ENCODE peak calls at places on chromosomes 7 and 10, in seven cellular contexts. One of them, this sample, is unnamed.

GRCh38 chr10:110103921-110104461 is 96.2 kb downstream of the ADD3 start:
- DNase-seq in mesendoderm: no peak
- DNase-seq in H9: no peak
- DNase-seq in neuronal stem cell: no peak
- DNase-seq in IMR-90: no peak
- DNase-seq in trophoblast cell: no peak
- DNase-seq in H1: no peak
- DNase-seq in this sample: no peak

GRCh38 chr10:57983226-57983870 is 284.3 kb downstream of the IPMK start:
- DNase-seq in mesendoderm: no peak
- DNase-seq in H9: no peak
- DNase-seq in neuronal stem cell: no peak
- DNase-seq in IMR-90: peak; percentile 30
- DNase-seq in trophoblast cell: no peak
- DNase-seq in H1: no peak
- DNase-seq in this sample: no peak

GRCh38 chr7:131604841-131605279 is 48.4 kb upstream of the PODXL start:
- DNase-seq in mesendoderm: peak; percentile 96
- DNase-seq in H9: peak; percentile 81
- DNase-seq in neuronal stem cell: no peak
- DNase-seq in IMR-90: peak; percentile 77
- DNase-seq in trophoblast cell: peak; percentile 85
- DNase-seq in H1: peak; percentile 88
- DNase-seq in this sample: peak; percentile 86

GRCh38 chr7:27252935-27253333 is 10.3 kb downstream of the EVX1 start:
- DNase-seq in mesendoderm: no peak
- DNase-seq in H9: no peak
- DNase-seq in neuronal stem cell: no peak
- DNase-seq in IMR-90: no peak
- DNase-seq in trophoblast cell: no peak
- DNase-seq in H1: no peak
- DNase-seq in this sample: no peak

GRCh38 chr7:43164757-43165156 is 52.3 kb downstream of the HECW1 start:
- DNase-seq in mesendoderm: no peak
- DNase-seq in H9: no peak
- DNase-seq in neuronal stem cell: no peak
- DNase-seq in IMR-90: peak; percentile 97
- DNase-seq in trophoblast cell: peak; percentile 31
- DNase-seq in H1: no peak
- DNase-seq in this sample: peak; percentile 96

GRCh38 chr7:134992626-134993179 is 6.4 kb downstream of the AGBL3 start:
- DNase-seq in mesendoderm: no peak
- DNase-seq in H9: no peak
- DNase-seq in neuronal stem cell: no peak
- DNase-seq in IMR-90: peak; percentile 52
- DNase-seq in trophoblast cell: no peak
- DNase-seq in H1: no peak
- DNase-seq in this sample: no peak

GRCh38 chr7:98204670-98205069 is 6.6 kb upstream of the BHLHA15 start:
- DNase-seq in mesendoderm: no peak
- DNase-seq in H9: no peak
- DNase-seq in neuronal stem cell: no peak
- DNase-seq in IMR-90: no peak
- DNase-seq in trophoblast cell: no peak
- DNase-seq in H1: no peak
- DNase-seq in this sample: no peak

GRCh38 chr10:69344591-69345244 is 66.4 kb downstream of the HK1 start:
- DNase-seq in mesendoderm: no peak
- DNase-seq in H9: no peak
- DNase-seq in neuronal stem cell: no peak
- DNase-seq in IMR-90: no peak
- DNase-seq in trophoblast cell: no peak
- DNase-seq in H1: no peak
- DNase-seq in this sample: no peak

GRCh38 chr7:74320645-74321178 is 31.5 kb downstream of the CLIP2 start:
- DNase-seq in mesendoderm: peak; percentile 18
- DNase-seq in H9: no peak
- DNase-seq in neuronal stem cell: no peak
- DNase-seq in IMR-90: no peak
- DNase-seq in trophoblast cell: no peak
- DNase-seq in H1: no peak
- DNase-seq in this sample: no peak

GRCh38 chr10:62005281-62005680 is 103.8 kb downstream of the ARID5B start:
- DNase-seq in mesendoderm: no peak
- DNase-seq in H9: no peak
- DNase-seq in neuronal stem cell: no peak
- DNase-seq in IMR-90: peak; percentile 49
- DNase-seq in trophoblast cell: no peak
- DNase-seq in H1: no peak
- DNase-seq in this sample: peak; percentile 47

GRCh38 chr7:151914051-151914450 is 37.1 kb upstream of the PRKAG2 start:
- DNase-seq in mesendoderm: no peak
- DNase-seq in H9: no peak
- DNase-seq in neuronal stem cell: no peak
- DNase-seq in IMR-90: no peak
- DNase-seq in trophoblast cell: no peak
- DNase-seq in H1: no peak
- DNase-seq in this sample: no peak

GRCh38 chr10:24894309-24894708 is 58.1 kb downstream of the PRTFDC1 start:
- DNase-seq in mesendoderm: no peak
- DNase-seq in H9: no peak
- DNase-seq in neuronal stem cell: no peak
- DNase-seq in IMR-90: peak; percentile 97
- DNase-seq in trophoblast cell: no peak
- DNase-seq in H1: no peak
- DNase-seq in this sample: peak; percentile 98

GRCh38 chr10:132810807-132811700 is 25.1 kb upstream of the NKX6-2 start:
- DNase-seq in mesendoderm: no peak
- DNase-seq in H9: no peak
- DNase-seq in neuronal stem cell: no peak
- DNase-seq in IMR-90: no peak
- DNase-seq in trophoblast cell: no peak
- DNase-seq in H1: no peak
- DNase-seq in this sample: no peak

GRCh38 chr10:103276251-103276936 is 544 bp upstream of the INA start:
- DNase-seq in mesendoderm: no peak
- DNase-seq in H9: peak; percentile 30
- DNase-seq in neuronal stem cell: no peak
- DNase-seq in IMR-90: no peak
- DNase-seq in trophoblast cell: no peak
- DNase-seq in H1: no peak
- DNase-seq in this sample: no peak

GRCh38 chr10:34081948-34082347 is 733.1 kb downstream of the PARD3 start:
- DNase-seq in mesendoderm: peak; percentile 38
- DNase-seq in H9: no peak
- DNase-seq in neuronal stem cell: no peak
- DNase-seq in IMR-90: no peak
- DNase-seq in trophoblast cell: no peak
- DNase-seq in H1: no peak
- DNase-seq in this sample: no peak

GRCh38 chr10:43204943-43205671 is 61.8 kb downstream of the RASGEF1A start:
- DNase-seq in mesendoderm: peak; percentile 90
- DNase-seq in H9: peak; percentile 91
- DNase-seq in neuronal stem cell: peak; percentile 33
- DNase-seq in IMR-90: peak; percentile 48
- DNase-seq in trophoblast cell: peak; percentile 64
- DNase-seq in H1: no peak
- DNase-seq in this sample: peak; percentile 67

GRCh38 chr7:158782638-158783490 is 46.4 kb downstream of the ESYT2 start:
- DNase-seq in mesendoderm: peak; percentile 81
- DNase-seq in H9: no peak
- DNase-seq in neuronal stem cell: no peak
- DNase-seq in IMR-90: peak; percentile 12
- DNase-seq in trophoblast cell: peak; percentile 71
- DNase-seq in H1: no peak
- DNase-seq in this sample: peak; percentile 72

GRCh38 chr10:124535731-124536495 is 74.3 kb downstream of the LHPP start:
- DNase-seq in mesendoderm: peak; percentile 66
- DNase-seq in H9: peak; percentile 51
- DNase-seq in neuronal stem cell: no peak
- DNase-seq in IMR-90: no peak
- DNase-seq in trophoblast cell: no peak
- DNase-seq in H1: no peak
- DNase-seq in this sample: no peak

GRCh38 chr7:82167568-82168314 is 275.8 kb downstream of the CACNA2D1 start:
- DNase-seq in mesendoderm: peak; percentile 58
- DNase-seq in H9: no peak
- DNase-seq in neuronal stem cell: no peak
- DNase-seq in IMR-90: no peak
- DNase-seq in trophoblast cell: peak; percentile 1
- DNase-seq in H1: no peak
- DNase-seq in this sample: no peak

GRCh38 chr10:33160151-33160550 is 174.3 kb downstream of the NRP1 start:
- DNase-seq in mesendoderm: peak; percentile 86
- DNase-seq in H9: peak; percentile 51
- DNase-seq in neuronal stem cell: no peak
- DNase-seq in IMR-90: no peak
- DNase-seq in trophoblast cell: peak; percentile 31
- DNase-seq in H1: peak; percentile 9
- DNase-seq in this sample: no peak

GRCh38 chr10:71243756-71244637 is 31.6 kb downstream of the UNC5B start:
- DNase-seq in mesendoderm: no peak
- DNase-seq in H9: no peak
- DNase-seq in neuronal stem cell: no peak
- DNase-seq in IMR-90: peak; percentile 28
- DNase-seq in trophoblast cell: peak; percentile 78
- DNase-seq in H1: no peak
- DNase-seq in this sample: peak; percentile 78

GRCh38 chr7:74453321-74454011 is at the start of gene GTF2IRD1:
- DNase-seq in mesendoderm: peak; percentile 84
- DNase-seq in H9: peak; percentile 73
- DNase-seq in neuronal stem cell: peak; percentile 70
- DNase-seq in IMR-90: peak; percentile 73
- DNase-seq in trophoblast cell: peak; percentile 49
- DNase-seq in H1: no peak
- DNase-seq in this sample: peak; percentile 80

GRCh38 chr7:131276736-131277135 is 50.9 kb upstream of the MKLN1 start:
- DNase-seq in mesendoderm: no peak
- DNase-seq in H9: no peak
- DNase-seq in neuronal stem cell: no peak
- DNase-seq in IMR-90: no peak
- DNase-seq in trophoblast cell: no peak
- DNase-seq in H1: no peak
- DNase-seq in this sample: no peak

GRCh38 chr10:7826971-7827370 is 8.7 kb downstream of the TAF3 start:
- DNase-seq in mesendoderm: peak; percentile 80
- DNase-seq in H9: peak; percentile 49
- DNase-seq in neuronal stem cell: no peak
- DNase-seq in IMR-90: peak; percentile 74
- DNase-seq in trophoblast cell: peak; percentile 41
- DNase-seq in H1: no peak
- DNase-seq in this sample: peak; percentile 81

GRCh38 chr10:35203744-35204143 is 77.1 kb downstream of the CREM start:
- DNase-seq in mesendoderm: no peak
- DNase-seq in H9: no peak
- DNase-seq in neuronal stem cell: no peak
- DNase-seq in IMR-90: no peak
- DNase-seq in trophoblast cell: no peak
- DNase-seq in H1: no peak
- DNase-seq in this sample: no peak

DNA sequence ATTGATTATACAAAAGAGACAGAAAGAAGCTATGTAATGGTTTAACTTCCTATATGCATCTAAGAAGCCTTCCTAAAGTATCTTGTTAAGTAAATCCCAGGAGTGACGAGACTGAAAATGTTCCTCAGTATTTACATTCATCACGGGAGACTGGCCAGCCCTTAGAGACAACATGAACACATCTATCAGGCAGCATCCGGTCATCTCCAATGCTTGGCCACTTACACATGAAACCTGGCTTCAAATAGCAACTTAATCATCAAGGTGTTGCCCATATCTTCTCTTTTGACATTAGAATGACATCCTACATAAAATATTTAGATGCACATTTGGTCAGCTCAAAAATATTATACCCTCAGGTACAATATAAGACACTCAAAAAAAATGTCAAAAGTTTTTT is 33.8 kb downstream of the ERCC6 start:
- DNase-seq in mesendoderm: no peak
- DNase-seq in H9: no peak
- DNase-seq in neuronal stem cell: no peak
- DNase-seq in IMR-90: no peak
- DNase-seq in trophoblast cell: peak; percentile 64
- DNase-seq in H1: no peak
- DNase-seq in this sample: no peak
- H2BK5ac ChIP-seq in mesendoderm: no peak overlapping the region
- H2BK5ac ChIP-seq in H9: no peak overlapping the region
- H2BK5ac ChIP-seq in neuronal stem cell: no peak overlapping the region
- H2BK5ac ChIP-seq in IMR-90: no peak overlapping the region
- H2BK5ac ChIP-seq in trophoblast cell: no peak overlapping the region
- H2BK5ac ChIP-seq in H1: no peak overlapping the region
- H2BK5ac ChIP-seq in this sample: no peak overlapping the region

DNA sequence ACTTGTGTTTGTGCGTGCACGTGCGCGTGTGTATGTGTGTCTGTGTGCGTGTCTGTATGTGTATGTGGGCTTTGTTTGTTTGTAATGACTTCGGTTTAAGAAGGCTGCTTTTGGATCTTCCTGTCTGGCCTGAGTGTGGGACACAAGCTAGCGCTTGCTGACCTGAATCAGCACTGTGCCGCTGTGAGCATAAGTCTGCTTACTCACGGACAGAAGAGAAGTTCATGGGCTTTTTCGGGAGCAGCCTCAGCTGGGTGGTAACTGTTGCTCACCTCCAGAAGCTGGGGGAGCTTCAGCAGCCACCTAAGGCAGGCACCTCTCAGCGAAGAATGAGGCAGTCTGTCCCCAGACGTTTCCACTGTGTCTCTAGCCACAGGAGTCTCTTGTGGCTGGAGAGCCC is 56.1 kb upstream of the TRUB1 start:
- DNase-seq in mesendoderm: peak; percentile 36
- DNase-seq in H9: no peak
- DNase-seq in neuronal stem cell: no peak
- DNase-seq in IMR-90: no peak
- DNase-seq in trophoblast cell: no peak
- DNase-seq in H1: no peak
- DNase-seq in this sample: peak; percentile 84
- H2BK5ac ChIP-seq in mesendoderm: peak overlapping the region; percentile 48
- H2BK5ac ChIP-seq in H9: no peak overlapping the region
- H2BK5ac ChIP-seq in neuronal stem cell: no peak overlapping the region
- H2BK5ac ChIP-seq in IMR-90: no peak overlapping the region
- H2BK5ac ChIP-seq in trophoblast cell: no peak overlapping the region
- H2BK5ac ChIP-seq in H1: peak overlapping the region; percentile 71
- H2BK5ac ChIP-seq in this sample: peak overlapping the region; percentile 69

GRCh38 chr7:40418983-40419382 is 284.2 kb downstream of the SUGCT start:
- DNase-seq in mesendoderm: no peak
- DNase-seq in H9: no peak
- DNase-seq in neuronal stem cell: no peak
- DNase-seq in IMR-90: no peak
- DNase-seq in trophoblast cell: no peak
- DNase-seq in H1: no peak
- DNase-seq in this sample: no peak
- H2BK5ac ChIP-seq in mesendoderm: no peak overlapping the region
- H2BK5ac ChIP-seq in H9: no peak overlapping the region
- H2BK5ac ChIP-seq in neuronal stem cell: no peak overlapping the region
- H2BK5ac ChIP-seq in IMR-90: no peak overlapping the region
- H2BK5ac ChIP-seq in trophoblast cell: no peak overlapping the region
- H2BK5ac ChIP-seq in H1: no peak overlapping the region
- H2BK5ac ChIP-seq in this sample: no peak overlapping the region

DNA sequence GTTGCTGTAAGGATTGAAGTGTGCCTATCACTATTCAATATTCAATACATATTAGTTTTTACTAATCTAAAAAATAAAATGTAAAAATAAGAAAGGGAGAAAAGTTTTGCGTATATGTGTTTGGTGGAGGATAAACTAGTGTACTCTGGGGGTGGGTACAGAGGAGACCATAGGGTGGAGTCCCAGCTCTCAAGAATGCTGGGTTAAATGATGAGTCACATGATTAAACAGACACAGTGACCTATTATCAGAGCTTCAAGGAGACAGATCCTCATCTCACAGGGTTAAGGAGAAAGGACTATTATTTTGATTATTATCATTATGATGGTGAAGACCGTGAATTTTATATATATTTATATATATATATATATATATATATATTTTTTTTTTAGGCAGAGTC is 77.5 kb downstream of the AFAP1L2 start:
- DNase-seq in mesendoderm: no peak
- DNase-seq in H9: no peak
- DNase-seq in neuronal stem cell: no peak
- DNase-seq in IMR-90: no peak
- DNase-seq in trophoblast cell: no peak
- DNase-seq in H1: no peak
- DNase-seq in this sample: no peak
- H2BK5ac ChIP-seq in mesendoderm: no peak overlapping the region
- H2BK5ac ChIP-seq in H9: no peak overlapping the region
- H2BK5ac ChIP-seq in neuronal stem cell: no peak overlapping the region
- H2BK5ac ChIP-seq in IMR-90: no peak overlapping the region
- H2BK5ac ChIP-seq in trophoblast cell: no peak overlapping the region
- H2BK5ac ChIP-seq in H1: no peak overlapping the region
- H2BK5ac ChIP-seq in this sample: no peak overlapping the region

This sample was measured in mesenchymal stem cell.